ENCODE peak calls at places on chromosomes 1 and 21, in seven cellular contexts. One of them, this sample, is unnamed. For H3K4me1, the result is how much of the 10 kb centered on the place peaks cover.

GRCh38 chr1:247113094-247113497 is 8.9 kb upstream of the ZNF669 start:
- DNase-seq in Panc1: no peak
- DNase-seq in endothelial cell of umbilical vein: no peak
- DNase-seq in transverse colon: no peak
- DNase-seq in GM23338: no peak
- DNase-seq in suprapubic skin: no peak
- DNase-seq in HepG2: peak
- DNase-seq in this sample: no peak

GRCh38 chr1:1307261-1307907 is 346 bp downstream of the ACAP3 start:
- DNase-seq in Panc1: no peak
- DNase-seq in endothelial cell of umbilical vein: peak
- DNase-seq in transverse colon: peak
- DNase-seq in GM23338: no peak
- DNase-seq in suprapubic skin: no peak
- DNase-seq in HepG2: no peak
- DNase-seq in this sample: no peak

GRCh38 chr1:202708456-202709275 is 1.6 kb downstream of the SYT2 start:
- DNase-seq in Panc1: no peak
- DNase-seq in endothelial cell of umbilical vein: no peak
- DNase-seq in transverse colon: no peak
- DNase-seq in GM23338: no peak
- DNase-seq in suprapubic skin: peak
- DNase-seq in HepG2: no peak
- DNase-seq in this sample: no peak

GRCh38 chr1:119611701-119612113 is 36.4 kb downstream of the ZNF697 start:
- DNase-seq in Panc1: peak
- DNase-seq in endothelial cell of umbilical vein: peak
- DNase-seq in transverse colon: peak
- DNase-seq in GM23338: peak
- DNase-seq in suprapubic skin: peak
- DNase-seq in HepG2: peak
- DNase-seq in this sample: no peak

GRCh38 chr1:10267319-10267718 is 56.9 kb downstream of the KIF1B start:
- DNase-seq in Panc1: no peak
- DNase-seq in endothelial cell of umbilical vein: no peak
- DNase-seq in transverse colon: no peak
- DNase-seq in GM23338: no peak
- DNase-seq in suprapubic skin: no peak
- DNase-seq in HepG2: no peak
- DNase-seq in this sample: no peak

GRCh38 chr1:165696625-165697100 is 1.7 kb downstream of the ALDH9A1 start:
- DNase-seq in Panc1: no peak
- DNase-seq in endothelial cell of umbilical vein: peak
- DNase-seq in transverse colon: no peak
- DNase-seq in GM23338: no peak
- DNase-seq in suprapubic skin: no peak
- DNase-seq in HepG2: no peak
- DNase-seq in this sample: no peak

GRCh38 chr21:45372732-45373355 is 32.1 kb upstream of the COL18A1 start:
- DNase-seq in Panc1: no peak
- DNase-seq in endothelial cell of umbilical vein: no peak
- DNase-seq in transverse colon: no peak
- DNase-seq in GM23338: no peak
- DNase-seq in suprapubic skin: no peak
- DNase-seq in HepG2: no peak
- DNase-seq in this sample: no peak

GRCh38 chr1:116814935-116815334 is 60.7 kb downstream of the CD2 start:
- DNase-seq in Panc1: no peak
- DNase-seq in endothelial cell of umbilical vein: no peak
- DNase-seq in transverse colon: no peak
- DNase-seq in GM23338: no peak
- DNase-seq in suprapubic skin: no peak
- DNase-seq in HepG2: no peak
- DNase-seq in this sample: no peak

GRCh38 chr1:34917017-34917416 is 12.4 kb downstream of the DLGAP3 start:
- DNase-seq in Panc1: no peak
- DNase-seq in endothelial cell of umbilical vein: no peak
- DNase-seq in transverse colon: no peak
- DNase-seq in GM23338: no peak
- DNase-seq in suprapubic skin: no peak
- DNase-seq in HepG2: no peak
- DNase-seq in this sample: no peak

GRCh38 chr1:186806477-186806876 is 22.3 kb upstream of the PLA2G4A start:
- DNase-seq in Panc1: no peak
- DNase-seq in endothelial cell of umbilical vein: peak
- DNase-seq in transverse colon: no peak
- DNase-seq in GM23338: peak
- DNase-seq in suprapubic skin: no peak
- DNase-seq in HepG2: peak
- DNase-seq in this sample: no peak

GRCh38 chr1:6224733-6225132 is 11.0 kb downstream of the ICMT start:
- DNase-seq in Panc1: no peak
- DNase-seq in endothelial cell of umbilical vein: no peak
- DNase-seq in transverse colon: no peak
- DNase-seq in GM23338: peak
- DNase-seq in suprapubic skin: no peak
- DNase-seq in HepG2: no peak
- DNase-seq in this sample: no peak

GRCh38 chr1:83641828-83642443 is 357.0 kb downstream of the TTLL7 start:
- DNase-seq in Panc1: no peak
- DNase-seq in endothelial cell of umbilical vein: no peak
- DNase-seq in transverse colon: no peak
- DNase-seq in GM23338: no peak
- DNase-seq in suprapubic skin: no peak
- DNase-seq in HepG2: no peak
- DNase-seq in this sample: no peak

GRCh38 chr1:78587213-78587612 is 33.0 kb upstream of the IFI44L start:
- DNase-seq in Panc1: no peak
- DNase-seq in endothelial cell of umbilical vein: no peak
- DNase-seq in transverse colon: no peak
- DNase-seq in GM23338: no peak
- DNase-seq in suprapubic skin: no peak
- DNase-seq in HepG2: no peak
- DNase-seq in this sample: no peak

GRCh38 chr21:16460936-16461335 is 731.2 kb downstream of the USP25 start:
- DNase-seq in Panc1: no peak
- DNase-seq in endothelial cell of umbilical vein: no peak
- DNase-seq in transverse colon: no peak
- DNase-seq in GM23338: peak
- DNase-seq in suprapubic skin: no peak
- DNase-seq in HepG2: no peak
- DNase-seq in this sample: no peak

GRCh38 chr1:55579332-55579996 is 364.3 kb upstream of the USP24 start:
- DNase-seq in Panc1: no peak
- DNase-seq in endothelial cell of umbilical vein: no peak
- DNase-seq in transverse colon: no peak
- DNase-seq in GM23338: no peak
- DNase-seq in suprapubic skin: no peak
- DNase-seq in HepG2: no peak
- DNase-seq in this sample: no peak

GRCh38 chr1:4770713-4771112 is 116.3 kb downstream of the AJAP1 start:
- DNase-seq in Panc1: no peak
- DNase-seq in endothelial cell of umbilical vein: no peak
- DNase-seq in transverse colon: no peak
- DNase-seq in GM23338: no peak
- DNase-seq in suprapubic skin: no peak
- DNase-seq in HepG2: no peak
- DNase-seq in this sample: no peak

GRCh38 chr1:222828939-222829338 is 14.1 kb downstream of the DISP1 start:
- DNase-seq in Panc1: no peak
- DNase-seq in endothelial cell of umbilical vein: no peak
- DNase-seq in transverse colon: no peak
- DNase-seq in GM23338: peak
- DNase-seq in suprapubic skin: no peak
- DNase-seq in HepG2: no peak
- DNase-seq in this sample: no peak

GRCh38 chr1:156623946-156624813 is 5.0 kb downstream of the HAPLN2 start:
- DNase-seq in Panc1: no peak
- DNase-seq in endothelial cell of umbilical vein: peak
- DNase-seq in transverse colon: peak
- DNase-seq in GM23338: peak
- DNase-seq in suprapubic skin: no peak
- DNase-seq in HepG2: no peak
- DNase-seq in this sample: no peak
- TF ChIP-seq POLR2AphosphoS5 in Panc1: no peak
- TF ChIP-seq POLR2AphosphoS5 in endothelial cell of umbilical vein: no peak
- TF ChIP-seq POLR2AphosphoS5 in transverse colon: no peak
- TF ChIP-seq POLR2AphosphoS5 in GM23338: no peak
- TF ChIP-seq POLR2AphosphoS5 in suprapubic skin: no peak
- TF ChIP-seq POLR2AphosphoS5 in HepG2: no peak
- TF ChIP-seq POLR2AphosphoS5 in this sample: no peak

DNA sequence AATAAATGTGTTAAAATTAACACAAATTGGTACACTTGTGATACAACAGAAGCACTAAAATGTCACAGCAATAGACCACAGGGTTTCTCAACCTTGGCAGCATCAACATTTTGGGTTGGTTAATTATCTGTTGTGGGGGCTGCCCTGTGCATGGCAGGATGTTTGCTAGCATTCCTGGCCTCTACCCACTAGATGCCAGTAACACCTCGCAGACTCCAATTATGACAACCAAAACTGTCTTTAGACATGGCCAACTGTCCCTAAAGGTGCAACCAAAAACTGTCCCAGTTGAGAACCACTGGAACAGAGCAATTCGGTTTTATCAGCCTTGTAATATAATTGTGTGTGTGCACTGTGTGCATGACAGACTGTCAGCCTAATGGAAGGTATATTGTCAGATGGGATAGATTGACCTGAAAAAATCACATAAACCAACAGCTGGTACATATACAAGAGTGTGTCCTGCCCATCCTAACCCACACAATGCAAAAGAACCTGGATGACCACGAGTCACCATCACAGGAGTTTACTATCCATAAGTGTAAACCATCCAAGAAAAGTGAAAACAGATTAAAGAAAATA is 13.5 kb upstream of the ERG start:
- DNase-seq in Panc1: no peak
- DNase-seq in endothelial cell of umbilical vein: no peak
- DNase-seq in transverse colon: no peak
- DNase-seq in GM23338: no peak
- DNase-seq in suprapubic skin: no peak
- DNase-seq in HepG2: no peak
- DNase-seq in this sample: peak
- TF ChIP-seq CTCF in Panc1: peak
- TF ChIP-seq CTCF in endothelial cell of umbilical vein: no peak
- TF ChIP-seq CTCF in transverse colon: no peak
- TF ChIP-seq CTCF in GM23338: no peak
- TF ChIP-seq CTCF in suprapubic skin: no peak
- TF ChIP-seq CTCF in HepG2: peak
- TF ChIP-seq CTCF in this sample: no peak

DNA sequence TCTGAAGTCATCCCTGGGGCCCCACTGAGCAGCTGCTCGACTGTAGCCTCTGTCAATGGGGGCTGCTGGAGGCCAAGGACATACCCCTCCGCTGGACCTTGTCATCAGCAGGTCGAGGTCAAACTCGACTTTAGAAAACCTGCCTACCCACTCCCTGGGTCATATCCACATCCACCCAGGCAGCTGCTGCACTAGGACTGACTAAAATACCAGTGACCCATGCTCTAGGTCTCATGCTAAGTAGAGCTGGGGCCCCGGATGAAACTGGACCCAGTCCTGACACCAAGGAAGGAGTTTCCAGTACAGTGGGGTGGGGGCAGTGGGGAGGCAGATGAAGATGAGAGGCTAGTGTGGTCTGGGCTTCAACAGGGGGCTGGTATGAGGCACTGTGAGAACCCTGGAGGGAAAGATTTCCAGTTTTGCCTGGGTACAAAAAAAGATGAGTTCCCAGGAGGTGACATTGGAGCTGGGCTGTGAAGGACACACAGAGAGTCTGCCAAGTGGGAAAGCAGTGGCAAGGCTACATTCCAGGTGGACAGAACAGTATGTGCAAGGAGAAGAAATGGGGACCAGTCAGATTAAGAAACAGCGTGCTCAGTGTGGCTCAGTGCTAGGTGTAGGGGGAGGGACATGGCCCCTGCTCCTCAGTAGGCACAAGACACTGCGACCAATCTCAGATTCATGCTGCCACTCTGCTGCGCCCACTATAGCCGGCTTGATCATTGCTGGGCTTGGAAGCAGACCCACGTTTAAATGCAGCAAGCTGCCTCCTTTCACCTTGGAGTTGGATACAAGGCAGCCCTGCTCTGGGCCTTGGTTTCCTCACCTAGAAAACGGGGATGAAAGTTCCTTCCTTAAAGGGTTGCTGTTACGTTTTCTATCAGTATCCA is 12.3 kb downstream of the SLC2A1 start:
- DNase-seq in Panc1: no peak
- DNase-seq in endothelial cell of umbilical vein: no peak
- DNase-seq in transverse colon: no peak
- DNase-seq in GM23338: no peak
- DNase-seq in suprapubic skin: no peak
- DNase-seq in HepG2: no peak
- DNase-seq in this sample: no peak
- H3K4me1 ChIP-seq in Panc1: under half
- H3K4me1 ChIP-seq in endothelial cell of umbilical vein: under half
- H3K4me1 ChIP-seq in transverse colon: half or more
- H3K4me1 ChIP-seq in GM23338: half or more
- H3K4me1 ChIP-seq in suprapubic skin: half or more
- H3K4me1 ChIP-seq in HepG2: half or more
- H3K4me1 ChIP-seq in this sample: half or more

GRCh38 chr1:48757363-48757762 is 19.3 kb downstream of the BEND5 start:
- DNase-seq in Panc1: no peak
- DNase-seq in endothelial cell of umbilical vein: no peak
- DNase-seq in transverse colon: no peak
- DNase-seq in GM23338: no peak
- DNase-seq in suprapubic skin: no peak
- DNase-seq in HepG2: no peak
- DNase-seq in this sample: no peak

GRCh38 chr1:48761411-48761810 is 15.3 kb downstream of the BEND5 start:
- DNase-seq in Panc1: no peak
- DNase-seq in endothelial cell of umbilical vein: no peak
- DNase-seq in transverse colon: no peak
- DNase-seq in GM23338: no peak
- DNase-seq in suprapubic skin: no peak
- DNase-seq in HepG2: no peak
- DNase-seq in this sample: no peak

GRCh38 chr1:48758976-48759375 is 17.7 kb downstream of the BEND5 start:
- DNase-seq in Panc1: no peak
- DNase-seq in endothelial cell of umbilical vein: no peak
- DNase-seq in transverse colon: no peak
- DNase-seq in GM23338: no peak
- DNase-seq in suprapubic skin: no peak
- DNase-seq in HepG2: no peak
- DNase-seq in this sample: no peak

GRCh38 chr1:48761986-48762385 is 14.7 kb downstream of the BEND5 start:
- DNase-seq in Panc1: no peak
- DNase-seq in endothelial cell of umbilical vein: no peak
- DNase-seq in transverse colon: no peak
- DNase-seq in GM23338: no peak
- DNase-seq in suprapubic skin: no peak
- DNase-seq in HepG2: no peak
- DNase-seq in this sample: no peak

DNA sequence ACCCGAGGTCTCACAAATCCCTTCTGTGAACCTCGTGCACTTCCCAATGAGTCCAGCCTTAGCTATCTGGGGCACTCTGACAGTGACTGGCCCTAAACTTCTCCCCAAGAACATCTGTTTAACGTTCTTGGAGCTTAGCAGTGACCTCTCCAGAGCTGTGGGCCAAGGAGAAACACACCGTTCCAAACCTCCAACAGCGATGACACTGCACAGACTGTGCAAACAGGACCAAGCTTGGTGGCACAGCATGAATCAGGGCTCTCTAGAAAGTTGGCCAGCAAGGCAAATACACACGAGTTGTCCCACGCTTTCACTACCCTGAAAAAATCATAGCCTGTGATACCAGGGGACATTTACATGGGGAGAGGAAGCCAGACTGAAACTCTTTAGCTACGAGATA is 15.8 kb downstream of the BEND5 start:
- DNase-seq in Panc1: no peak
- DNase-seq in endothelial cell of umbilical vein: no peak
- DNase-seq in transverse colon: no peak
- DNase-seq in GM23338: no peak
- DNase-seq in suprapubic skin: no peak
- DNase-seq in HepG2: no peak
- DNase-seq in this sample: no peak
- TF ChIP-seq POLR2AphosphoS5 in Panc1: no peak
- TF ChIP-seq POLR2AphosphoS5 in endothelial cell of umbilical vein: no peak
- TF ChIP-seq POLR2AphosphoS5 in transverse colon: no peak
- TF ChIP-seq POLR2AphosphoS5 in GM23338: no peak
- TF ChIP-seq POLR2AphosphoS5 in suprapubic skin: no peak
- TF ChIP-seq POLR2AphosphoS5 in HepG2: no peak
- TF ChIP-seq POLR2AphosphoS5 in this sample: no peak

This sample was measured in esophagus muscularis mucosa.